ENCODE peak calls at places on chromosome 16, in five cellular contexts. T is HFF-Myc, H is uterus, X is upper lobe of left lung, O is cardiac fibroblast. Q is an unnamed sample.

GRCh38 chr16:249431-249830 is 14.8 kb downstream of the FAM234A start:
- DNase-seq in T (no peak), H (no peak), X (no peak), O (no peak), Q (no peak)

GRCh38 chr16:53745753-53746258 is 41.9 kb downstream of the FTO start:
- DNase-seq in T (no peak), H (no peak), X (no peak), O (peak; percentile 31), Q (no peak)

GRCh38 chr16:2515180-2515803 is 1.5 kb downstream of the ATP6V0C start:
- DNase-seq in T (no peak), H (no peak), X (no peak), O (no peak), Q (no peak)

GRCh38 chr16:83992624-83993023 is 24.6 kb downstream of the NECAB2 start:
- DNase-seq in T (no peak), H (peak; percentile 25), X (no peak), O (peak; percentile 81), Q (peak; percentile 17)

GRCh38 chr16:84303023-84303422 is 8.3 kb downstream of the WFDC1 start:
- DNase-seq in T (no peak), H (peak; percentile 33), X (no peak), O (peak; percentile 41), Q (peak; percentile 50)

GRCh38 chr16:66442502-66443268 is 15.6 kb downstream of the BEAN1 start:
- DNase-seq in T (no peak), H (no peak), X (no peak), O (no peak), Q (no peak)

GRCh38 chr16:70161350-70161749 is 12.2 kb upstream of the CLEC18C start:
- DNase-seq in T (no peak), H (no peak), X (no peak), O (no peak), Q (no peak)

GRCh38 chr16:80982646-80983045 is 24.0 kb downstream of the CMC2 start:
- DNase-seq in T (no peak), H (no peak), X (no peak), O (no peak), Q (no peak)

GRCh38 chr16:88763502-88764053 is 21.4 kb downstream of the PIEZO1 start:
- DNase-seq in T (no peak), H (no peak), X (peak; percentile 52), O (no peak), Q (no peak)

GRCh38 chr16:56013962-56014552 is 138.9 kb upstream of the CES5A start:
- DNase-seq in T (peak; percentile 2), H (no peak), X (peak; percentile 25), O (peak; percentile 5), Q (no peak)

GRCh38 chr16:53541326-53541725 is 38.3 kb upstream of the AKTIP start:
- DNase-seq in T (no peak), H (no peak), X (no peak), O (peak; percentile 61), Q (peak; percentile 59)

GRCh38 chr16:86363057-86363490 is 147.3 kb upstream of the FOXF1 start:
- DNase-seq in T (peak; percentile 75), H (no peak), X (no peak), O (peak; percentile 92), Q (peak; percentile 97)

GRCh38 chr16:27169511-27170071 is 33.7 kb upstream of the KDM8 start:
- DNase-seq in T (no peak), H (no peak), X (peak; percentile 31), O (peak; percentile 89), Q (peak; percentile 93)
- TF ChIP-seq CTCF in T (peak; percentile 5), H (no peak), X (no peak), O (no peak), Q (peak; percentile 45)

GRCh38 chr16:51573191-51573590 is 422.1 kb upstream of the SALL1 start:
- DNase-seq in T (no peak), H (no peak), X (no peak), O (no peak), Q (no peak)

GRCh38 chr16:51576498-51576897 is 425.4 kb upstream of the SALL1 start:
- DNase-seq in T (no peak), H (no peak), X (no peak), O (no peak), Q (no peak)

GRCh38 chr16:51577621-51578303 is 426.7 kb upstream of the SALL1 start:
- DNase-seq in T (no peak), H (no peak), X (no peak), O (peak; percentile 18), Q (no peak)
- H3K4me3 ChIP-seq in T (no peak overlapping the region), H (no peak overlapping the region), X (no peak overlapping the region), O (no peak overlapping the region), Q (no peak overlapping the region)

DNA sequence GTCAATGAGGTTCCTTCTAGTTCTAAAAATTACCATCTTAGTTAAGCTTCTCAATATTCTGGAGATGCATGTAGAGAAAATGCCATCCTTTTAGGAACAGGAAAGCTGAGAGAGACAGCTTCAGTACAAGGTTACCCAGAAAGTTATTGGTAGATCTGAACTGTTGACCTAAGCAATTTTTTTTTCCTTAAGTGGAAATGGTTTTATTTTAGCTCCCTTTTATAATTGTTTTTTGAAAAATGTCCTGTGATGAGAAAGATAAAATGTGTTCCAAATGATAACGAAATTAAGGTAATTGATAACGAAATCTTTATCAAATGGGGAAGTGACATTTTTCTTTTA is 8.2 kb downstream of the PSMD7 start:
- DNase-seq in T (no peak), H (no peak), X (no peak), O (no peak), Q (no peak)
- TF ChIP-seq CTCF in T (no peak), H (no peak), X (no peak), O (no peak), Q (no peak)

GRCh38 chr16:11985250-11985649 is 8.7 kb downstream of the SNX29 start:
- DNase-seq in T (no peak), H (no peak), X (no peak), O (no peak), Q (no peak)

GRCh38 chr16:11976850-11977205 is 294 bp downstream of the SNX29 start:
- DNase-seq in T (no peak), H (no peak), X (no peak), O (no peak), Q (no peak)

GRCh38 chr16:11977206-11978041 is 890 bp downstream of the SNX29 start:
- DNase-seq in T (no peak), H (peak; percentile 66), X (no peak), O (peak; percentile 81), Q (peak; percentile 72)

GRCh38 chr16:11978080-11978479 is 1.5 kb downstream of the SNX29 start:
- DNase-seq in T (no peak), H (no peak), X (no peak), O (no peak), Q (no peak)

DNA sequence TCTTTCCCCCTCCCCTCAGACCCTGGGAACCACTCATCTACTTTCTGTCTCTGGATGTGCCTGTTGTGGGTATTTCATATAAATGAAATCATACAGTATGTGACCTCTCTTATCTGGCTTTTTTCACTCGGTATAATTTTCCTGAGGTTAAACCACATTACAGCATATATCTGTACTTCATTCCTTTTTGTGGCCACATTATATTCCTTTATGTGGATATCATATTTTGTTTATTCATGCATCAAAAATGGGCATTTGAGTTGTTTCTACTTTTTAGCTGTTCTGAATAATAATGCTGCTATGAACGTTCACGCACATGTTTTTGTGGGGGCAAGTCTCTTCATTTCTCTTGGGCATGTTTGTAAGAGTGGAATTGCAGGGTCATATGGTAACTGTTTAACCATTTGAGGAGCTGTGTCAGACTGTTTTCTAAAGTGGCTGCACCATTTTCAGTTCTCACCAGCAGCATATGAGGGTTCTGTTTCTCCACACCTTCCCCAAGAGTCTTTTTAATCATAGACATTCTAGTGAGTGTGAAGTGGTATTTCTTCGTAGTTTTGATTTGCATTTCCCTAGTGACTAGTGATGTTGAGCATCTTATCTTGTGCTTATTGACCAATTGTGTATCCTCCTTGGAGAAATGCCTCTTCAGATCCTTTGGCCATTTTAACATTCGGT is 3.8 kb downstream of the SNX29 start:
- DNase-seq in T (no peak), H (no peak), X (no peak), O (no peak), Q (no peak)
- H3K4me3 ChIP-seq in T (no peak overlapping the region), H (no peak overlapping the region), X (no peak overlapping the region), O (no peak overlapping the region), Q (no peak overlapping the region)